ENCODE peak calls at places on chromosomes 2 and 18, in seven cellular contexts. One of them, this sample, is unnamed.

GRCh38 chr2:170679607-170680079 is 35.5 kb upstream of the SP5 start:
- DNase-seq in lung: peak
- DNase-seq in neural crest cell: peak
- DNase-seq in fibroblast of the aortic adventitia: peak
- DNase-seq in right atrium auricular region: no peak
- DNase-seq in right lobe of liver: no peak
- DNase-seq in lower lobe of right lung: no peak
- DNase-seq in this sample: no peak

GRCh38 chr2:176100547-176101140 is 1.0 kb downstream of the HOXD12 start:
- DNase-seq in right lobe of liver: no peak
- DNase-seq in fibroblast of the aortic adventitia: no peak
- DNase-seq in right atrium auricular region: no peak
- DNase-seq in lung: no peak
- DNase-seq in lower lobe of right lung: no peak
- DNase-seq in neural crest cell: no peak
- DNase-seq in this sample: no peak

GRCh38 chr2:162007447-162008040 is 66.5 kb downstream of the DPP4 start:
- DNase-seq in right lobe of liver: no peak
- DNase-seq in neural crest cell: no peak
- DNase-seq in fibroblast of the aortic adventitia: peak
- DNase-seq in lung: no peak
- DNase-seq in right atrium auricular region: no peak
- DNase-seq in lower lobe of right lung: no peak
- DNase-seq in this sample: no peak

GRCh38 chr18:69981948-69982347 is 34.3 kb upstream of the CD226 start:
- DNase-seq in fibroblast of the aortic adventitia: no peak
- DNase-seq in neural crest cell: no peak
- DNase-seq in right lobe of liver: no peak
- DNase-seq in right atrium auricular region: no peak
- DNase-seq in lower lobe of right lung: no peak
- DNase-seq in lung: no peak
- DNase-seq in this sample: no peak

GRCh38 chr2:207503234-207503633 is 26.5 kb upstream of the CREB1 start:
- DNase-seq in right atrium auricular region: no peak
- DNase-seq in lower lobe of right lung: peak
- DNase-seq in fibroblast of the aortic adventitia: peak
- DNase-seq in neural crest cell: no peak
- DNase-seq in lung: no peak
- DNase-seq in right lobe of liver: no peak
- DNase-seq in this sample: peak

GRCh38 chr2:110107092-110108079 is 8.2 kb downstream of the MALL start:
- DNase-seq in lung: no peak
- DNase-seq in right lobe of liver: no peak
- DNase-seq in neural crest cell: no peak
- DNase-seq in right atrium auricular region: no peak
- DNase-seq in lower lobe of right lung: no peak
- DNase-seq in fibroblast of the aortic adventitia: peak
- DNase-seq in this sample: no peak

GRCh38 chr2:240168041-240168440 is 27.6 kb upstream of the OTOS start:
- DNase-seq in fibroblast of the aortic adventitia: no peak
- DNase-seq in right atrium auricular region: no peak
- DNase-seq in neural crest cell: no peak
- DNase-seq in lower lobe of right lung: peak
- DNase-seq in lung: no peak
- DNase-seq in right lobe of liver: peak
- DNase-seq in this sample: no peak

GRCh38 chr2:26552641-26553040 is 74.7 kb upstream of the OTOF start:
- DNase-seq in fibroblast of the aortic adventitia: no peak
- DNase-seq in lower lobe of right lung: no peak
- DNase-seq in lung: no peak
- DNase-seq in neural crest cell: no peak
- DNase-seq in right lobe of liver: no peak
- DNase-seq in right atrium auricular region: no peak
- DNase-seq in this sample: no peak

GRCh38 chr2:165660361-165660760 is 133.7 kb downstream of the GALNT3 start:
- DNase-seq in right lobe of liver: no peak
- DNase-seq in right atrium auricular region: no peak
- DNase-seq in fibroblast of the aortic adventitia: no peak
- DNase-seq in lower lobe of right lung: no peak
- DNase-seq in neural crest cell: no peak
- DNase-seq in lung: no peak
- DNase-seq in this sample: no peak

GRCh38 chr2:109331864-109332848 is 203.2 kb downstream of the SH3RF3 start:
- DNase-seq in right atrium auricular region: peak
- DNase-seq in lower lobe of right lung: peak
- DNase-seq in neural crest cell: no peak
- DNase-seq in right lobe of liver: no peak
- DNase-seq in fibroblast of the aortic adventitia: peak
- DNase-seq in lung: peak
- DNase-seq in this sample: peak

GRCh38 chr18:13578400-13578799 is 148.0 kb downstream of the FAM210A start:
- DNase-seq in lung: no peak
- DNase-seq in fibroblast of the aortic adventitia: no peak
- DNase-seq in right lobe of liver: no peak
- DNase-seq in lower lobe of right lung: no peak
- DNase-seq in neural crest cell: no peak
- DNase-seq in right atrium auricular region: peak
- DNase-seq in this sample: peak

GRCh38 chr2:43219383-43220228 is 6.8 kb downstream of the ZFP36L2 start:
- DNase-seq in lung: peak
- DNase-seq in fibroblast of the aortic adventitia: peak
- DNase-seq in right lobe of liver: peak
- DNase-seq in right atrium auricular region: peak
- DNase-seq in lower lobe of right lung: peak
- DNase-seq in neural crest cell: peak
- DNase-seq in this sample: peak

GRCh38 chr2:158922610-158923009 is 45.8 kb upstream of the TANC1 start:
- DNase-seq in lung: no peak
- DNase-seq in lower lobe of right lung: no peak
- DNase-seq in right lobe of liver: no peak
- DNase-seq in neural crest cell: no peak
- DNase-seq in fibroblast of the aortic adventitia: no peak
- DNase-seq in right atrium auricular region: no peak
- DNase-seq in this sample: no peak

GRCh38 chr2:72129676-72130340 is 17.9 kb downstream of the CYP26B1 start:
- DNase-seq in neural crest cell: no peak
- DNase-seq in right lobe of liver: no peak
- DNase-seq in lung: no peak
- DNase-seq in right atrium auricular region: no peak
- DNase-seq in lower lobe of right lung: no peak
- DNase-seq in fibroblast of the aortic adventitia: no peak
- DNase-seq in this sample: no peak

GRCh38 chr2:72131916-72132841 is 15.5 kb downstream of the CYP26B1 start:
- DNase-seq in neural crest cell: no peak
- DNase-seq in right atrium auricular region: no peak
- DNase-seq in lung: no peak
- DNase-seq in right lobe of liver: peak
- DNase-seq in fibroblast of the aortic adventitia: no peak
- DNase-seq in lower lobe of right lung: no peak
- DNase-seq in this sample: no peak

GRCh38 chr2:72128843-72129227 is 18.8 kb downstream of the CYP26B1 start:
- DNase-seq in right atrium auricular region: no peak
- DNase-seq in lung: no peak
- DNase-seq in lower lobe of right lung: no peak
- DNase-seq in right lobe of liver: no peak
- DNase-seq in fibroblast of the aortic adventitia: no peak
- DNase-seq in neural crest cell: no peak
- DNase-seq in this sample: no peak

GRCh38 chr2:72131371-72131891 is 16.2 kb downstream of the CYP26B1 start:
- DNase-seq in lung: no peak
- DNase-seq in fibroblast of the aortic adventitia: no peak
- DNase-seq in right atrium auricular region: no peak
- DNase-seq in right lobe of liver: peak
- DNase-seq in neural crest cell: no peak
- DNase-seq in lower lobe of right lung: no peak
- DNase-seq in this sample: no peak

GRCh38 chr2:72130671-72131360 is 16.8 kb downstream of the CYP26B1 start:
- DNase-seq in right lobe of liver: no peak
- DNase-seq in lung: no peak
- DNase-seq in fibroblast of the aortic adventitia: no peak
- DNase-seq in lower lobe of right lung: no peak
- DNase-seq in neural crest cell: no peak
- DNase-seq in right atrium auricular region: no peak
- DNase-seq in this sample: no peak
- TF ChIP-seq CTCF in right lobe of liver: no peak
- TF ChIP-seq CTCF in lung: no peak
- TF ChIP-seq CTCF in fibroblast of the aortic adventitia: no peak
- TF ChIP-seq CTCF in lower lobe of right lung: no peak
- TF ChIP-seq CTCF in neural crest cell: no peak
- TF ChIP-seq CTCF in right atrium auricular region: no peak
- TF ChIP-seq CTCF in this sample: no peak

DNA sequence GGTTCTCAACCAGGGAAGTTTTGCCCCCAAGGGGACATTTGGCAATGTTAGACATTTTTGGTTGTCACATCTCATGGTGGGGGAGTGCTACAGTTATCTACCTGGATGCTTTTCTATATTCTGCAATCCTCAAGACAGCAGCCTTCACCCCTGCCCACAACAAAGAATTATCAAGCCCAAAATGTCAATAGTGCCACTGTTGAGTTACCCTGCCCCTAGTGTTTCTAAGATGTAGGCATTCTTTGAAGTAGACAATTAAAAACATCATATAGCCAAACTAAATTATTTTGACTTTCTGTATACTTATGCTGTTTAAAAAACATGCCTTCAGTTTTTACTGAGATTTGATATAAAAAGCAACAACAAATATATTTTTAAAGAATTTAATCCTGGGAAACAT is 48.0 kb downstream of the ABI2 start:
- DNase-seq in neural crest cell: no peak
- DNase-seq in lung: no peak
- DNase-seq in right lobe of liver: no peak
- DNase-seq in fibroblast of the aortic adventitia: no peak
- DNase-seq in lower lobe of right lung: no peak
- DNase-seq in right atrium auricular region: no peak
- DNase-seq in this sample: no peak
- TF ChIP-seq CTCF in neural crest cell: no peak
- TF ChIP-seq CTCF in lung: no peak
- TF ChIP-seq CTCF in right lobe of liver: no peak
- TF ChIP-seq CTCF in fibroblast of the aortic adventitia: peak
- TF ChIP-seq CTCF in lower lobe of right lung: no peak
- TF ChIP-seq CTCF in right atrium auricular region: no peak
- TF ChIP-seq CTCF in this sample: no peak

GRCh38 chr2:98465456-98466201 is 21.0 kb downstream of the INPP4A start:
- DNase-seq in lung: peak
- DNase-seq in lower lobe of right lung: peak
- DNase-seq in neural crest cell: no peak
- DNase-seq in fibroblast of the aortic adventitia: peak
- DNase-seq in right atrium auricular region: peak
- DNase-seq in right lobe of liver: peak
- DNase-seq in this sample: peak
- TF ChIP-seq CTCF in lung: no peak
- TF ChIP-seq CTCF in lower lobe of right lung: no peak
- TF ChIP-seq CTCF in neural crest cell: no peak
- TF ChIP-seq CTCF in fibroblast of the aortic adventitia: no peak
- TF ChIP-seq CTCF in right atrium auricular region: no peak
- TF ChIP-seq CTCF in right lobe of liver: no peak
- TF ChIP-seq CTCF in this sample: no peak

DNA sequence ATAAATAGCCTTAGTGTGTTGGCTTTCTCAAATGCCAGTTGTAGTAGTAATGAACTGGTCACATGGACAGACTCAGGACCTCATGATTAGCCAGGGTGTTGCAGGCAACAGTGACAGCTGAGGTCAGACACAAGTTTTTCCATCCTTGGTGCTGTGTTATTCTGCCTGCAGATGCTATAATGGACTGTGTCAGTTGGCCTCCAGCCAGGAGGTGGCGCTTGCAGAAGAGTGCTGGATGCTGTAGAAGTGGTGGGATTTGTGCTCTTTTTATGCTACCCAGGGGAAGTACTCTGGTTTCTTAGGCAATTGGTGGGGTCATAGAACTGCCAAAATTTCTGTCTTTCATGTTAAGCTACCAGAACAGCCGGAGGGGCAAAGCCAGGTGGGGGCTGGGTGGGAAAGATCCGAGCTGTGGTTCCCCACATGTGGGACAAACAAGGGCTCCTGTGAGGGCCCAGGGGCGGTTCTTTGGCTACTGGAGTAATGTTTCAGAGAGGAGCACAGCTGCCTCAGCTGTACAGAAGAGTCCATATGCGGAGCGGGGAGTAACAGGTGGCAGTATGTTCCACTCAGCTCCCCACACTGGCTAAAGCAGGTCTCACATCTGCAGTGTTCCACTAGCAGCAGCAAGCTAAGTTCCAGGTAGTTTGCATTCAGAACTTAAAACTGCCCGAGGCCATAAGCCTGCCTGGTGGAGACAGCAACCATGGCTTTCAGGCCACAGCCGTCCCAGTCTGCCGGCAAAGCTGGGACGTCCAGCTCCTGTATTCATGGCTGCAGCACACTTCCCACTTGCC is 104.4 kb downstream of the GULP1 start:
- DNase-seq in lower lobe of right lung: no peak
- DNase-seq in fibroblast of the aortic adventitia: no peak
- DNase-seq in right atrium auricular region: no peak
- DNase-seq in right lobe of liver: no peak
- DNase-seq in neural crest cell: no peak
- DNase-seq in lung: no peak
- DNase-seq in this sample: peak
- TF ChIP-seq CTCF in lower lobe of right lung: no peak
- TF ChIP-seq CTCF in fibroblast of the aortic adventitia: no peak
- TF ChIP-seq CTCF in right atrium auricular region: no peak
- TF ChIP-seq CTCF in right lobe of liver: no peak
- TF ChIP-seq CTCF in neural crest cell: no peak
- TF ChIP-seq CTCF in lung: no peak
- TF ChIP-seq CTCF in this sample: no peak

GRCh38 chr2:1047485-1047884 is 96.8 kb downstream of the SNTG2 start:
- DNase-seq in lung: no peak
- DNase-seq in right lobe of liver: no peak
- DNase-seq in lower lobe of right lung: no peak
- DNase-seq in right atrium auricular region: no peak
- DNase-seq in neural crest cell: no peak
- DNase-seq in fibroblast of the aortic adventitia: peak
- DNase-seq in this sample: no peak
- TF ChIP-seq CTCF in lung: no peak
- TF ChIP-seq CTCF in right lobe of liver: no peak
- TF ChIP-seq CTCF in lower lobe of right lung: no peak
- TF ChIP-seq CTCF in right atrium auricular region: no peak
- TF ChIP-seq CTCF in neural crest cell: no peak
- TF ChIP-seq CTCF in fibroblast of the aortic adventitia: no peak
- TF ChIP-seq CTCF in this sample: no peak

This sample was measured in activated CD8-positive, alpha-beta T cell treated with anti-CD3 and anti-CD28 coated beads for 36 hours.